ENCODE peak calls at places on chromosomes 16 and 17, in six cellular contexts. R, K, M, G, L and P are unnamed samples.

GRCh38 chr16:59058261-59058660 is 324.1 kb upstream of the GOT2 start:
- DNase-seq in K (no peak), L (no peak), R (no peak), M (no peak), G (no peak), P (no peak)

GRCh38 chr17:31824771-31825360 is 34.2 kb downstream of the COPRS start:
- DNase-seq in R (no peak), M (no peak), L (peak; percentile 39), G (no peak), K (no peak), P (no peak)

GRCh38 chr17:13418891-13419290 is 182.8 kb downstream of the HS3ST3A1 start:
- DNase-seq in M (no peak), K (no peak), L (peak; percentile 45), G (no peak), R (no peak), P (no peak)

GRCh38 chr17:15456972-15457722 is 10.3 kb downstream of the CDRT4 start:
- DNase-seq in K (no peak), G (no peak), L (peak; percentile 84), R (peak; percentile 70), M (no peak), P (no peak)

GRCh38 chr17:64008830-64009229 is 10.7 kb downstream of the PRR29 start:
- DNase-seq in K (peak; percentile 91), L (no peak), G (no peak), R (peak; percentile 54), M (no peak), P (no peak)

GRCh38 chr16:10754941-10755340 is 11.3 kb downstream of the NUBP1 start:
- DNase-seq in L (peak; percentile 82), R (no peak), M (no peak), G (no peak), K (no peak), P (no peak)

GRCh38 chr17:41793749-41794602 is 7.5 kb upstream of the JUP start:
- DNase-seq in L (peak; percentile 59), M (peak; percentile 67), R (no peak), K (no peak), G (no peak), P (no peak)

GRCh38 chr16:80113876-80114574 is 426.8 kb upstream of the DYNLRB2 start:
- DNase-seq in K (no peak), L (no peak), G (no peak), R (no peak), M (no peak), P (no peak)

GRCh38 chr16:976389-976931 is 5.1 kb upstream of the SOX8 start:
- DNase-seq in G (no peak), K (no peak), M (no peak), L (no peak), R (no peak), P (no peak)

GRCh38 chr17:57438031-57438731 is 181.9 kb downstream of the MSI2 start:
- DNase-seq in K (no peak), G (no peak), R (no peak), L (no peak), M (no peak), P (no peak)

GRCh38 chr17:57442401-57442823 is 186.1 kb downstream of the MSI2 start:
- DNase-seq in G (no peak), R (no peak), K (no peak), L (peak; percentile 91), M (no peak), P (no peak)

GRCh38 chr17:57441270-57441600 is 184.9 kb downstream of the MSI2 start:
- DNase-seq in M (no peak), G (no peak), L (no peak), K (no peak), R (no peak), P (no peak)

GRCh38 chr17:57442914-57443571 is 186.7 kb downstream of the MSI2 start:
- DNase-seq in G (no peak), R (no peak), K (no peak), L (no peak), M (peak; percentile 55), P (peak; percentile 70)

GRCh38 chr17:57440522-57441269 is 184.4 kb downstream of the MSI2 start:
- DNase-seq in L (peak; percentile 88), M (peak; percentile 93), R (peak; percentile 89), K (no peak), G (no peak), P (peak; percentile 64)
- H3K4me1 ChIP-seq in L (peaks cover 40% of the 10 kb centered on the region), M (peaks cover 77% of the 10 kb centered on the region), R (peaks cover 72% of the 10 kb centered on the region), K (peaks cover 31% of the 10 kb centered on the region), G (peaks cover 7% of the 10 kb centered on the region), P (peaks cover 41% of the 10 kb centered on the region)

DNA sequence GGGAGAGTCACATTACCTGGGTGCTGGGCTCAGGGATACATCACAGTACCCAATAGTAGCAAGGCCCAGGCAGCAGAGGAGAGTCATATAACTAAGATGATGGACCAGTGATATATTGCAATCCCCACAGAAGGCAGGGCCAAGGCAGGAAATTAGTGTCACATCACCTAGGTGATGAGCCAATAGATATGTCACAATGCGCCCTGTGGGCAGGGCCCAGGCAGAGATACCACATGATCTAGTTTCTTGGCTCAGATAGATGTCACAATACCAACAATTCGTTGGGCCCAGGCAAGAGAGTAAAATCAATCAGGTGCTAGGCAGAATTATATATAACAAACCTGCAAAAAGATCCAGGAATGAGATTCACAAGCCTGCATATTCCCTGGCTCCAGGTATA is 2111.5 kb downstream of the TP53TG3F start:
- DNase-seq in R (no peak), M (no peak), L (no peak), G (no peak), K (no peak), P (no peak)
- H3K9me3 ChIP-seq in R (no peaks in the 10 kb centered on the region), M (no peaks in the 10 kb centered on the region), L (peaks cover 33% of the 10 kb centered on the region), G (peaks cover 40% of the 10 kb centered on the region), K (no peaks in the 10 kb centered on the region), P (no peaks in the 10 kb centered on the region)

GRCh38 chr17:43722269-43722619 is 36.3 kb downstream of the SOST start:
- DNase-seq in L (no peak), M (no peak), K (no peak), R (no peak), G (no peak), P (no peak)

GRCh38 chr17:43717913-43718312 is 40.7 kb downstream of the SOST start:
- DNase-seq in L (no peak), K (no peak), R (no peak), G (no peak), M (no peak), P (no peak)

GRCh38 chr17:43720311-43721060 is 38.1 kb downstream of the SOST start:
- DNase-seq in L (peak; percentile 43), M (peak; percentile 70), K (no peak), R (peak; percentile 78), G (no peak), P (peak; percentile 63)

GRCh38 chr17:43721537-43722268 is 36.9 kb downstream of the SOST start:
- DNase-seq in L (peak; percentile 35), K (no peak), M (no peak), G (no peak), R (no peak), P (no peak)

GRCh38 chr17:43719578-43719977 is 39.0 kb downstream of the SOST start:
- DNase-seq in R (no peak), K (no peak), G (no peak), M (no peak), L (no peak), P (no peak)
- H3K27ac ChIP-seq in R (peak overlapping the region; percentile 99), K (peak overlapping the region; percentile 94), G (no peak overlapping the region), M (no peak overlapping the region), L (no peak overlapping the region), P (no peak overlapping the region)

GRCh38 chr17:78180508-78180907 is 6.3 kb downstream of the TK1 start:
- DNase-seq in G (no peak), K (no peak), L (no peak), R (no peak), M (no peak), P (no peak)
- H3K4me1 ChIP-seq in G (peaks cover 3% of the 10 kb centered on the region), K (peaks cover 16% of the 10 kb centered on the region), L (peaks cover 13% of the 10 kb centered on the region), R (peaks cover 13% of the 10 kb centered on the region), M (peaks cover 27% of the 10 kb centered on the region), P (peaks cover 13% of the 10 kb centered on the region)

GRCh38 chr17:61455754-61456681 is 3.8 kb downstream of the TBX4 start:
- DNase-seq in L (no peak), M (no peak), G (no peak), K (no peak), R (peak; percentile 42), P (peak; percentile 39)
- H3K9me3 ChIP-seq in L (peaks cover 38% of the 10 kb centered on the region), M (no peaks in the 10 kb centered on the region), G (no peaks in the 10 kb centered on the region), K (no peaks in the 10 kb centered on the region), R (no peaks in the 10 kb centered on the region), P (no peaks in the 10 kb centered on the region)

GRCh38 chr16:72626623-72627022 is 421.3 kb downstream of the ZFHX3 start:
- DNase-seq in L (no peak), K (no peak), R (no peak), G (no peak), M (no peak), P (no peak)
- H3K27ac ChIP-seq in L (no peak overlapping the region), K (no peak overlapping the region), R (no peak overlapping the region), G (no peak overlapping the region), M (peak overlapping the region; percentile 41), P (no peak overlapping the region)

DNA sequence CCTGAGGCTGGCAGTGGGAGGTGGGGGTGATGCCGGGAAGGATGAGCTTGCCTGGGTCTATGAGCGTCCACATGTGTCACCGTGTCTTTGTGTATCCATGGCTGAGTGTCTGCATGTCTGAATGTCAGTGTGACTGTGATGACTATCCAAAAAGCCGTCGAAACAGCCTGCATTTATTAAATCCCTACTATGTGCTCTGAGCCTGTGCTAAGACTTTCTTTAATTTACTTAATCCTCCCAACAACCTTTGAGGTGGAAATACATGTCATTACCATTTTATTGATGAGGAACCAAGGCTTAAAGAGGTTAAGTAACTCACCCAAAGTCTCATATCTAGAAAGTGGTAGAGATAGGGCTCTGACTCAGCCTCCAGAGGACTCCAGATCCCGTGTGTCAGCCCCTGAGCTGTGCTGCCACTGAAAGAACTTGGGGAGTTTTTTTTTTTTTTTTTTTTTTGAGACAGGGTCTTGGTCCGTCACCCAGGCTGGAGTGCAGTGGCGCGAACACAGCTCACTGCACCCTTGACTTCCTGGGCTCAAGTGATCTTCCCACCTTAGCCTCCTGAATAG is 20.0 kb downstream of the ARHGAP23 start:
- DNase-seq in G (no peak), R (no peak), K (no peak), M (no peak), L (peak; percentile 46), P (no peak)
- H3K4me1 ChIP-seq in G (peaks cover 22% of the 10 kb centered on the region), R (peaks cover 73% of the 10 kb centered on the region), K (peaks cover 72% of the 10 kb centered on the region), M (peaks cover 7% of the 10 kb centered on the region), L (peaks cover 46% of the 10 kb centered on the region), P (peaks cover 7% of the 10 kb centered on the region)

GRCh38 chr16:35574454-35575431 is 2115.3 kb downstream of the TP53TG3F start:
- DNase-seq in R (no peak), G (no peak), K (peak; percentile 85), M (no peak), L (no peak), P (no peak)

GRCh38 chr16:35574011-35574410 is 2114.6 kb downstream of the TP53TG3F start:
- DNase-seq in G (no peak), M (no peak), L (no peak), R (no peak), K (no peak), P (no peak)

GRCh38 chr16:35575432-35575821 is 2116.0 kb downstream of the TP53TG3F start:
- DNase-seq in L (no peak), R (no peak), G (no peak), K (no peak), M (no peak), P (no peak)

GRCh38 chr16:35572186-35572585 is 2112.8 kb downstream of the TP53TG3F start:
- DNase-seq in M (no peak), G (no peak), K (no peak), R (no peak), L (no peak), P (no peak)

DNA sequence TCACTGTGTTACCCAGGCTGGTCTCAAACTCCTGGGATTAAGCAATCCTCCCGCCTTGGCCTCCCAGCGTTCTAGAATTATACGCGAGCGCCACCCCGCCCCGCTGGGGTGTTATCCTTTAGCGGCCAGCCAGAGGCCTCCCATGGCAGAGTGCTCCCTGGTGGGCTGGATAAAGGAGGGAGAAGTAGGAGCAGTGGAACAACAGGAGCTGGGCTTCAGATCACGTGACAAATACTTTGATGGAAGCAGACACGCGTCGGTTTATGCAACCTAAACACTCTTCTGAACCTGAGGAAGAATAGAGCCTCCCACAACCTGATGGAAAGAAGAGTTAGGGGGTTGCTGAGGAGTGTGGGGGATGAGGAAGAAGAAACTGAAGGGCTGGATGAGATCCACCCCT is 2114.0 kb downstream of the TP53TG3F start:
- DNase-seq in L (no peak), G (no peak), K (no peak), R (no peak), M (no peak), P (no peak)
- H3K9me3 ChIP-seq in L (peaks cover 37% of the 10 kb centered on the region), G (peaks cover 38% of the 10 kb centered on the region), K (no peaks in the 10 kb centered on the region), R (no peaks in the 10 kb centered on the region), M (no peaks in the 10 kb centered on the region), P (no peaks in the 10 kb centered on the region)